ENCODE peak calls at places on chromosomes 7 and 10, in five cellular contexts. T is iris pigment epithelial cell; L is activated naive CD4-positive, alpha-beta T cell; Y is memory B cell; U is psoas muscle. S is an unnamed sample.

GRCh38 chr7:98879198-98879988 is 1.1 kb downstream of the TRRAP start:
- DNase-seq in T (no peak), Y (peak), U (no peak), L (peak), S (peak)

GRCh38 chr10:77629775-77630565 is 7.6 kb downstream of the KCNMA1 start:
- DNase-seq in L (no peak), Y (no peak), T (peak), U (no peak), S (no peak)

GRCh38 chr10:48605264-48605615 is 367 bp upstream of the ARHGAP22 start:
- DNase-seq in Y (no peak), L (no peak), T (no peak), U (no peak), S (no peak)

GRCh38 chr10:80541144-80541750 is 3.5 kb downstream of the SH2D4B start:
- DNase-seq in Y (no peak), T (no peak), U (no peak), L (no peak), S (no peak)

GRCh38 chr7:45021604-45022296 is 21.7 kb downstream of the CCM2 start:
- DNase-seq in T (peak), L (no peak), U (no peak), Y (no peak), S (no peak)

GRCh38 chr10:24219963-24220362 is 11.0 kb downstream of the KIAA1217 start:
- DNase-seq in Y (no peak), U (no peak), T (no peak), L (no peak), S (no peak)

GRCh38 chr7:64098-64521 is 128.3 kb upstream of the FAM20C start:
- DNase-seq in T (peak), U (peak), Y (no peak), L (no peak), S (no peak)

GRCh38 chr7:102890292-102890970 is 22.4 kb upstream of the LRRC17 start:
- DNase-seq in U (no peak), L (no peak), T (peak), Y (no peak), S (no peak)

GRCh38 chr10:95353123-95353522 is 62.3 kb upstream of the PDLIM1 start:
- DNase-seq in L (no peak), U (no peak), T (no peak), Y (no peak), S (no peak)

GRCh38 chr7:16838891-16839290 is 34.1 kb upstream of the AGR2 start:
- DNase-seq in L (no peak), U (no peak), T (no peak), Y (no peak), S (no peak)

GRCh38 chr7:134702366-134703240 is 56.0 kb downstream of the BPGM start:
- DNase-seq in L (no peak), U (no peak), T (no peak), Y (no peak), S (no peak)

GRCh38 chr7:2530076-2530967 is 10.7 kb downstream of the LFNG start:
- DNase-seq in L (no peak), T (no peak), Y (peak), U (peak), S (peak)

GRCh38 chr10:16116404-16117304 is 256.3 kb upstream of the MINDY3 start:
- DNase-seq in L (no peak), U (no peak), Y (no peak), T (peak), S (no peak)

GRCh38 chr7:122403113-122403512 is 98.6 kb upstream of the FEZF1 start:
- DNase-seq in Y (no peak), U (no peak), T (no peak), L (no peak), S (no peak)

GRCh38 chr7:15461576-15461975 is 100.2 kb downstream of the AGMO start:
- DNase-seq in L (no peak), T (peak), Y (no peak), U (no peak), S (no peak)

GRCh38 chr10:49375611-49376010 is 20.3 kb downstream of the DRGX start:
- DNase-seq in L (no peak), T (no peak), U (no peak), Y (no peak), S (no peak)

S was measured in T-helper 9 cell.